ENCODE peak calls at places on chromosomes 5 and 9, in ten cellular contexts. One of them, this sample, is unnamed.

GRCh38 chr5:73311291-73312110 is 137.1 kb downstream of the FOXD1 start:
- DNase-seq in thyroid gland: peak; percentile 63
- DNase-seq in cardiac fibroblast: peak; percentile 90
- DNase-seq in neural crest cell: no peak
- DNase-seq in mesothelial cell of epicardium: peak; percentile 47
- DNase-seq in brain microvascular endothelial cell: peak; percentile 90
- DNase-seq in Peyer's patch: no peak
- DNase-seq in GM20000: no peak
- DNase-seq in mucosa of descending colon: no peak
- DNase-seq in IMR-90: peak; percentile 92
- DNase-seq in this sample: no peak

GRCh38 chr5:55636177-55636576 is 75.9 kb downstream of the SLC38A9 start:
- DNase-seq in thyroid gland: no peak
- DNase-seq in cardiac fibroblast: no peak
- DNase-seq in neural crest cell: no peak
- DNase-seq in mesothelial cell of epicardium: no peak
- DNase-seq in brain microvascular endothelial cell: no peak
- DNase-seq in Peyer's patch: no peak
- DNase-seq in GM20000: no peak
- DNase-seq in mucosa of descending colon: peak; percentile 32
- DNase-seq in IMR-90: no peak
- DNase-seq in this sample: no peak

GRCh38 chr9:87500491-87500890 is 2.8 kb downstream of the DAPK1 start:
- DNase-seq in thyroid gland: no peak
- DNase-seq in cardiac fibroblast: no peak
- DNase-seq in neural crest cell: no peak
- DNase-seq in mesothelial cell of epicardium: no peak
- DNase-seq in brain microvascular endothelial cell: no peak
- DNase-seq in Peyer's patch: no peak
- DNase-seq in GM20000: peak; percentile 61
- DNase-seq in mucosa of descending colon: no peak
- DNase-seq in IMR-90: no peak
- DNase-seq in this sample: no peak

GRCh38 chr5:148011407-148012124 is 52.2 kb upstream of the SPINK5 start:
- DNase-seq in thyroid gland: no peak
- DNase-seq in cardiac fibroblast: peak; percentile 56
- DNase-seq in neural crest cell: no peak
- DNase-seq in mesothelial cell of epicardium: no peak
- DNase-seq in brain microvascular endothelial cell: peak; percentile 14
- DNase-seq in Peyer's patch: no peak
- DNase-seq in GM20000: no peak
- DNase-seq in mucosa of descending colon: no peak
- DNase-seq in IMR-90: peak; percentile 9
- DNase-seq in this sample: no peak

GRCh38 chr9:114051706-114052105 is 26.4 kb downstream of the AMBP start:
- DNase-seq in thyroid gland: no peak
- DNase-seq in cardiac fibroblast: no peak
- DNase-seq in neural crest cell: no peak
- DNase-seq in mesothelial cell of epicardium: no peak
- DNase-seq in brain microvascular endothelial cell: no peak
- DNase-seq in Peyer's patch: peak; percentile 3
- DNase-seq in GM20000: no peak
- DNase-seq in mucosa of descending colon: no peak
- DNase-seq in IMR-90: no peak
- DNase-seq in this sample: no peak

GRCh38 chr9:88076286-88077070 is 61.8 kb downstream of the SPATA31C2 start:
- DNase-seq in thyroid gland: peak; percentile 95
- DNase-seq in cardiac fibroblast: peak; percentile 83
- DNase-seq in neural crest cell: peak; percentile 61
- DNase-seq in mesothelial cell of epicardium: peak; percentile 69
- DNase-seq in brain microvascular endothelial cell: peak; percentile 59
- DNase-seq in Peyer's patch: peak; percentile 19
- DNase-seq in GM20000: no peak
- DNase-seq in mucosa of descending colon: peak; percentile 91
- DNase-seq in IMR-90: peak; percentile 55
- DNase-seq in this sample: peak; percentile 84

GRCh38 chr5:123371575-123372179 is 51.5 kb downstream of the CEP120 start:
- DNase-seq in thyroid gland: peak; percentile 71
- DNase-seq in cardiac fibroblast: peak; percentile 46
- DNase-seq in neural crest cell: peak; percentile 49
- DNase-seq in mesothelial cell of epicardium: peak; percentile 18
- DNase-seq in brain microvascular endothelial cell: peak; percentile 6
- DNase-seq in Peyer's patch: peak; percentile 44
- DNase-seq in GM20000: no peak
- DNase-seq in mucosa of descending colon: peak; percentile 75
- DNase-seq in IMR-90: peak; percentile 7
- DNase-seq in this sample: no peak

GRCh38 chr9:126587187-126588185 is 26.2 kb upstream of the LMX1B start:
- DNase-seq in thyroid gland: peak; percentile 69
- DNase-seq in cardiac fibroblast: peak; percentile 8
- DNase-seq in neural crest cell: no peak
- DNase-seq in mesothelial cell of epicardium: no peak
- DNase-seq in brain microvascular endothelial cell: peak; percentile 29
- DNase-seq in Peyer's patch: no peak
- DNase-seq in GM20000: no peak
- DNase-seq in mucosa of descending colon: peak; percentile 15
- DNase-seq in IMR-90: no peak
- DNase-seq in this sample: no peak

GRCh38 chr5:7850533-7851239 is at the start of gene CFAP90:
- DNase-seq in thyroid gland: peak; percentile 72
- DNase-seq in cardiac fibroblast: peak; percentile 23
- DNase-seq in neural crest cell: peak; percentile 65
- DNase-seq in mesothelial cell of epicardium: peak; percentile 65
- DNase-seq in brain microvascular endothelial cell: peak; percentile 52
- DNase-seq in Peyer's patch: no peak
- DNase-seq in GM20000: peak; percentile 38
- DNase-seq in mucosa of descending colon: peak; percentile 32
- DNase-seq in IMR-90: peak; percentile 30
- DNase-seq in this sample: peak; percentile 83
- TF ChIP-seq CTCF in thyroid gland: peak; percentile 39
- TF ChIP-seq CTCF in cardiac fibroblast: peak; percentile 30
- TF ChIP-seq CTCF in neural crest cell: peak; percentile 59
- TF ChIP-seq CTCF in mesothelial cell of epicardium: peak; percentile 29
- TF ChIP-seq CTCF in brain microvascular endothelial cell: peak; percentile 73
- TF ChIP-seq CTCF in Peyer's patch: no peak
- TF ChIP-seq CTCF in GM20000: no peak
- TF ChIP-seq CTCF in mucosa of descending colon: no peak
- TF ChIP-seq CTCF in IMR-90: peak; percentile 45
- TF ChIP-seq CTCF in this sample: peak; percentile 73

DNA sequence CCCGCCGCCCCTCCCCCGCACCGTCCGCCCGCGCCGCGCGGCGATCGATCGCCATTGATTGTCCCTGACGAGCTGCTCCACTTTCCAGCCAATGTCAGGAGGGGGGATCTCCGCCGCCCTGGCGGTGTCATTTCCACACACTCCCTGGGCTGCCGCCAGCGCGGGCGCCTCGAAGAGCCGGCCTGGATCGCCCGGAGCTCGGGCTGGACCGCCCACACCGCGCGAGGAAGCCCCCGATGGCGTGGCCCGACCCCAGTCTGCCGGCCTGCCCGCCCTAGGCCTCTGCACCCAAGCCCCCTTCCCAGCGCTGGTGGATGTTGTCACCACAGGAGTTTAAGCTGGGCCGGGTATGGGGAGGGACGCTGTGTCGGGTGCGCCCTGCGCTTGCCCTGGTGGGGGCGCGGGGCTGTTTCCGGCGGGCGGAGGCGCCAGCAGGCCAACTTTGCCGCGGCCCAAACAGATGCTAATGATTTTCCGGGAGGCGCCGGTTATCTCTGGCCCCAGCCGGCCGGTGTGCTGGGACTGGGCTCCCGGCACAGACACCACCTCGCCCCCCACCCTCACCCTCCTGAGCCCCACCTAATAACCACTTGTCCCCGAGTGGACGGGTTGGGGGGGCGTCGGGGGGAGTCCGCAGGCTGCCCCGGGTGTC is 10.6 kb upstream of the CXXC5 start:
- DNase-seq in thyroid gland: peak; percentile 87
- DNase-seq in cardiac fibroblast: peak; percentile 72
- DNase-seq in neural crest cell: peak; percentile 75
- DNase-seq in mesothelial cell of epicardium: no peak
- DNase-seq in brain microvascular endothelial cell: no peak
- DNase-seq in Peyer's patch: peak; percentile 69
- DNase-seq in GM20000: peak; percentile 92
- DNase-seq in mucosa of descending colon: peak; percentile 86
- DNase-seq in IMR-90: peak; percentile 74
- DNase-seq in this sample: peak; percentile 88
- TF ChIP-seq CTCF in thyroid gland: peak; percentile 19
- TF ChIP-seq CTCF in cardiac fibroblast: no peak
- TF ChIP-seq CTCF in neural crest cell: peak; percentile 37
- TF ChIP-seq CTCF in mesothelial cell of epicardium: no peak
- TF ChIP-seq CTCF in brain microvascular endothelial cell: peak; percentile 28
- TF ChIP-seq CTCF in Peyer's patch: peak; percentile 38
- TF ChIP-seq CTCF in GM20000: no peak
- TF ChIP-seq CTCF in mucosa of descending colon: no peak
- TF ChIP-seq CTCF in IMR-90: no peak
- TF ChIP-seq CTCF in this sample: peak; percentile 33

GRCh38 chr5:16693879-16694278 is 77.1 kb upstream of the RETREG1 start:
- DNase-seq in thyroid gland: no peak
- DNase-seq in cardiac fibroblast: no peak
- DNase-seq in neural crest cell: no peak
- DNase-seq in mesothelial cell of epicardium: no peak
- DNase-seq in brain microvascular endothelial cell: no peak
- DNase-seq in Peyer's patch: no peak
- DNase-seq in GM20000: no peak
- DNase-seq in mucosa of descending colon: no peak
- DNase-seq in IMR-90: no peak
- DNase-seq in this sample: no peak

GRCh38 chr5:16687898-16688297 is 71.1 kb upstream of the RETREG1 start:
- DNase-seq in thyroid gland: no peak
- DNase-seq in cardiac fibroblast: no peak
- DNase-seq in neural crest cell: no peak
- DNase-seq in mesothelial cell of epicardium: no peak
- DNase-seq in brain microvascular endothelial cell: no peak
- DNase-seq in Peyer's patch: no peak
- DNase-seq in GM20000: no peak
- DNase-seq in mucosa of descending colon: no peak
- DNase-seq in IMR-90: no peak
- DNase-seq in this sample: no peak

GRCh38 chr5:16691731-16692130 is 74.9 kb upstream of the RETREG1 start:
- DNase-seq in thyroid gland: no peak
- DNase-seq in cardiac fibroblast: no peak
- DNase-seq in neural crest cell: no peak
- DNase-seq in mesothelial cell of epicardium: no peak
- DNase-seq in brain microvascular endothelial cell: no peak
- DNase-seq in Peyer's patch: no peak
- DNase-seq in GM20000: no peak
- DNase-seq in mucosa of descending colon: no peak
- DNase-seq in IMR-90: no peak
- DNase-seq in this sample: no peak

GRCh38 chr5:16685069-16685468 is 68.3 kb upstream of the RETREG1 start:
- DNase-seq in thyroid gland: no peak
- DNase-seq in cardiac fibroblast: peak; percentile 9
- DNase-seq in neural crest cell: no peak
- DNase-seq in mesothelial cell of epicardium: no peak
- DNase-seq in brain microvascular endothelial cell: no peak
- DNase-seq in Peyer's patch: no peak
- DNase-seq in GM20000: no peak
- DNase-seq in mucosa of descending colon: no peak
- DNase-seq in IMR-90: no peak
- DNase-seq in this sample: no peak

DNA sequence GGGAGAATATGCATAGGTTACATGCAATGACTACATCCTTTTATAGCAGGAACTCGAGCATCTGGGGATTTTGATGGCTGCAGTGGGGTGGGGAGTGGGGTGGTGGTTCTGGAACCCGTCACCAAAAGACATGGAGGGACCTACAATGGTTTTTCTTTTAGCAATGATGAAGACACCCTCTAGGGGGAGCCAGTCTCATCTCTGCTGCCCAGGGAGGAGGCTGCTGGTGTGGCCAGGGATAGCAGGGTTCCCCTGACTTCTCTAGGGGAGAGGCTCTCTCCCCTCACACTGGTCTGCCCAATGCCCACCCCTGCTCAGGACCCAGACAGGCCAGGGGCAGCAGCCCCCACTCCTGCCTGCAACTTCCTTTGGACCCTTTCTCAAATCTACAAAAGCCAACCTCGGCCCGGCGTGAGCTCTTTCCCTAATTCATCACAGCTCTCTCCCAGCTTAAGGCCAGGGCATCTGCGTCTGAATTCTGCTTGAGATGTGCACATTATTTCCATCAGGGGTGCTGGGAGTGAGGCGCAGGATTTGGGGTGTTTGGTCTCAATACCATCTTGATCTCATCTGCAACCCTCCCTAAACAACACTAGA is 73.5 kb upstream of the RETREG1 start:
- DNase-seq in thyroid gland: peak; percentile 40
- DNase-seq in cardiac fibroblast: peak; percentile 70
- DNase-seq in neural crest cell: peak; percentile 70
- DNase-seq in mesothelial cell of epicardium: no peak
- DNase-seq in brain microvascular endothelial cell: peak; percentile 51
- DNase-seq in Peyer's patch: no peak
- DNase-seq in GM20000: peak; percentile 53
- DNase-seq in mucosa of descending colon: peak; percentile 66
- DNase-seq in IMR-90: peak; percentile 51
- DNase-seq in this sample: no peak
- TF ChIP-seq CTCF in thyroid gland: peak; percentile 64
- TF ChIP-seq CTCF in cardiac fibroblast: peak; percentile 87
- TF ChIP-seq CTCF in neural crest cell: peak; percentile 76
- TF ChIP-seq CTCF in mesothelial cell of epicardium: peak; percentile 56
- TF ChIP-seq CTCF in brain microvascular endothelial cell: peak; percentile 87
- TF ChIP-seq CTCF in Peyer's patch: peak; percentile 65
- TF ChIP-seq CTCF in GM20000: peak; percentile 35
- TF ChIP-seq CTCF in mucosa of descending colon: no peak
- TF ChIP-seq CTCF in IMR-90: peak; percentile 59
- TF ChIP-seq CTCF in this sample: peak; percentile 83

GRCh38 chr5:150560401-150561191 is 52.7 kb downstream of the NDST1 start:
- DNase-seq in thyroid gland: peak; percentile 91
- DNase-seq in cardiac fibroblast: peak; percentile 93
- DNase-seq in neural crest cell: peak; percentile 98
- DNase-seq in mesothelial cell of epicardium: peak; percentile 72
- DNase-seq in brain microvascular endothelial cell: peak; percentile 93
- DNase-seq in Peyer's patch: peak; percentile 91
- DNase-seq in GM20000: peak; percentile 84
- DNase-seq in mucosa of descending colon: peak; percentile 98
- DNase-seq in IMR-90: peak; percentile 85
- DNase-seq in this sample: peak; percentile 87

GRCh38 chr5:150561192-150561512 is 53.2 kb downstream of the NDST1 start:
- DNase-seq in thyroid gland: no peak
- DNase-seq in cardiac fibroblast: no peak
- DNase-seq in neural crest cell: no peak
- DNase-seq in mesothelial cell of epicardium: no peak
- DNase-seq in brain microvascular endothelial cell: no peak
- DNase-seq in Peyer's patch: no peak
- DNase-seq in GM20000: no peak
- DNase-seq in mucosa of descending colon: no peak
- DNase-seq in IMR-90: no peak
- DNase-seq in this sample: no peak

GRCh38 chr5:150561571-150562295 is 53.8 kb downstream of the NDST1 start:
- DNase-seq in thyroid gland: no peak
- DNase-seq in cardiac fibroblast: no peak
- DNase-seq in neural crest cell: no peak
- DNase-seq in mesothelial cell of epicardium: no peak
- DNase-seq in brain microvascular endothelial cell: no peak
- DNase-seq in Peyer's patch: no peak
- DNase-seq in GM20000: no peak
- DNase-seq in mucosa of descending colon: no peak
- DNase-seq in IMR-90: no peak
- DNase-seq in this sample: no peak

GRCh38 chr5:150565868-150566267 is 57.9 kb downstream of the NDST1 start:
- DNase-seq in thyroid gland: no peak
- DNase-seq in cardiac fibroblast: no peak
- DNase-seq in neural crest cell: no peak
- DNase-seq in mesothelial cell of epicardium: no peak
- DNase-seq in brain microvascular endothelial cell: no peak
- DNase-seq in Peyer's patch: no peak
- DNase-seq in GM20000: no peak
- DNase-seq in mucosa of descending colon: no peak
- DNase-seq in IMR-90: no peak
- DNase-seq in this sample: no peak

DNA sequence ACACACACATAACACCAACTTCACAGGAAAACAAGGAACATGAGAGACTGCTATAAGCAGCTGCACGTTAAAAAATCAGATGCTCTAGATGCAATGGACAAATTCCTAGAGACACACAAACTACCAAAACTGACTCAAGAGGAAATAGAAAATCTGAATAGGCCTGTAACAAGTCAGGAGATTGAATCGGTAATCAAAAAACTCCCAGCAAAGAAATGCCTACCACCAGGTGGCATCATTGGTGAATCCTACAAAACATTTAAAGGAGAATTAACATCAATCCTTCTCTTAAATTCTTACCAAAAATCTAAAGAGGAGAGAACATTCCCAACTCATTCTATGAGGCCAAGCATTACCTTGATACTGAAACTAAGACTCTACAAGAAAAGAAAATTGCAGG is 54.9 kb downstream of the NDST1 start:
- DNase-seq in thyroid gland: peak; percentile 30
- DNase-seq in cardiac fibroblast: peak; percentile 82
- DNase-seq in neural crest cell: peak; percentile 24
- DNase-seq in mesothelial cell of epicardium: no peak
- DNase-seq in brain microvascular endothelial cell: peak; percentile 64
- DNase-seq in Peyer's patch: no peak
- DNase-seq in GM20000: no peak
- DNase-seq in mucosa of descending colon: peak; percentile 89
- DNase-seq in IMR-90: peak; percentile 59
- DNase-seq in this sample: no peak
- TF ChIP-seq CTCF in thyroid gland: peak; percentile 47
- TF ChIP-seq CTCF in cardiac fibroblast: peak; percentile 57
- TF ChIP-seq CTCF in neural crest cell: peak; percentile 71
- TF ChIP-seq CTCF in mesothelial cell of epicardium: peak; percentile 61
- TF ChIP-seq CTCF in brain microvascular endothelial cell: peak; percentile 54
- TF ChIP-seq CTCF in Peyer's patch: peak; percentile 86
- TF ChIP-seq CTCF in GM20000: peak; percentile 3
- TF ChIP-seq CTCF in mucosa of descending colon: peak; percentile 36
- TF ChIP-seq CTCF in IMR-90: peak; percentile 68
- TF ChIP-seq CTCF in this sample: peak; percentile 77